ENCODE peak calls at places on chromosomes 1 and 21, in seven cellular contexts. P, R, C, K, G, L and X are unnamed samples.

GRCh38 chr1:89900791-89901708 is 80.2 kb downstream of the LRRC8D start:
- DNase-seq in P (no peak), L (no peak), G (no peak), K (no peak), C (no peak), R (no peak), X (no peak)

GRCh38 chr1:241118049-241118448 is 239.0 kb downstream of the RGS7 start:
- DNase-seq in G (no peak), C (no peak), L (no peak), K (no peak), R (no peak), P (no peak), X (no peak)

GRCh38 chr1:204578867-204579664 is 62.9 kb downstream of the MDM4 start:
- DNase-seq in L (peak; percentile 39), C (no peak), R (peak; percentile 69), K (no peak), G (peak; percentile 70), P (no peak), X (no peak)

GRCh38 chr1:222995620-222996306 is 147.3 kb downstream of the TLR5 start:
- DNase-seq in K (no peak), L (no peak), P (no peak), R (no peak), C (no peak), G (no peak), X (no peak)

GRCh38 chr21:37619464-37619974 is 252.9 kb downstream of the DYRK1A start:
- DNase-seq in G (no peak), P (no peak), R (no peak), L (no peak), C (no peak), K (no peak), X (no peak)

GRCh38 chr1:4653796-4654715 is at the start of gene AJAP1:
- DNase-seq in K (no peak), P (no peak), G (peak; percentile 88), L (no peak), R (no peak), C (no peak), X (no peak)

GRCh38 chr1:81799939-81800740 is 594 bp upstream of the ADGRL2 start:
- DNase-seq in G (peak; percentile 91), K (peak; percentile 87), C (no peak), R (peak; percentile 86), P (peak; percentile 54), L (peak; percentile 72), X (peak; percentile 82)

GRCh38 chr1:28122183-28122582 is 33.8 kb upstream of the EYA3 start:
- DNase-seq in K (no peak), P (no peak), R (peak; percentile 37), L (no peak), G (no peak), C (no peak), X (no peak)

GRCh38 chr1:99005142-99005491 is 456 bp upstream of the PLPPR5 start:
- DNase-seq in C (no peak), L (peak; percentile 58), G (peak; percentile 78), R (no peak), K (no peak), P (peak; percentile 50), X (no peak)

GRCh38 chr1:147072371-147073061 is 99.8 kb downstream of the PRKAB2 start:
- DNase-seq in K (no peak), P (peak; percentile 76), C (no peak), L (peak; percentile 57), R (no peak), G (peak; percentile 77), X (no peak)

GRCh38 chr21:35088235-35088865 is 39.2 kb upstream of the RUNX1 start:
- DNase-seq in G (no peak), L (no peak), P (no peak), K (no peak), R (no peak), C (no peak), X (no peak)

GRCh38 chr1:107394301-107394700 is 253.5 kb downstream of the NTNG1 start:
- DNase-seq in C (no peak), R (no peak), G (no peak), L (no peak), K (no peak), P (no peak), X (no peak)

GRCh38 chr1:64546018-64546417 is 76.1 kb downstream of the CACHD1 start:
- DNase-seq in K (no peak), G (no peak), C (no peak), R (peak; percentile 27), P (no peak), L (no peak), X (no peak)

GRCh38 chr21:40386981-40387380 is 460.0 kb downstream of the DSCAM start:
- DNase-seq in K (no peak), L (no peak), R (no peak), G (no peak), P (no peak), C (no peak), X (no peak)

GRCh38 chr21:40385883-40386282 is 461.1 kb downstream of the DSCAM start:
- DNase-seq in P (no peak), G (no peak), K (no peak), C (no peak), L (no peak), R (no peak), X (no peak)

GRCh38 chr21:40388046-40388445 is 458.9 kb downstream of the DSCAM start:
- DNase-seq in P (no peak), R (no peak), C (no peak), K (no peak), L (no peak), G (no peak), X (no peak)

GRCh38 chr21:40383951-40384350 is 463.0 kb downstream of the DSCAM start:
- DNase-seq in P (no peak), K (no peak), R (no peak), C (no peak), L (no peak), G (no peak), X (no peak)

DNA sequence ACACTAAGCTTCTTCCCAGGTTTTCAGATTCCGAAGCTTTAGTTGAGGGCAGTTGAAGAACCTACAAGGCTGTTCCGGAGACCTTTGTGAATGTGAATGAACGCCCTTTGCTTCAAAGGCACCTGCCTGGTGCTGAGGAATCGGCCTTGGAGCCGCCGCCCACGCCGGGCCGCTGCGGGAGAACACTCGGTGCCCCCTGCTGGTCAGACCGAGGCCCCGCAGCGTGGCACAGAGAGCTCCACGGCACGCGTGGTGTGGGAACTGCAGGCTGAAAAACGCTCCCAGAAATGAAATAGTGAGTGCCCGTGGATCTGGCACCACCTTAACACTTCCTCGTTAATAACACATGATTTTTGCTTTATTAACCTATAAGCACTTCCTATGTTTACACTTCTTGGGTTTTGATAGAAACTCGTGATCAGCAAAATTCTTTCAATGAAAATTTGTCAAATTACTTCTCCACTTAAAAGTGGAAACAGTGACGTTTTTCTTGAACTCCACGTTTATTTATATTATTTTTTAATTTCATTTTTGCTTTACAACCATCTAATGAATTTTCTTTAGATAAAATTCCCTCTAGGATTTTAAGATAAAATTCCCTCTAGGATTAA is 460.6 kb downstream of the DSCAM start:
- DNase-seq in K (no peak), R (no peak), G (peak; percentile 85), P (peak; percentile 87), L (peak; percentile 74), C (no peak), X (peak; percentile 69)
- TF ChIP-seq CTCF in K (peak; percentile 52), R (peak; percentile 47), G (peak; percentile 98), P (peak; percentile 77), L (peak; percentile 86), C (peak; percentile 51), X (peak; percentile 96)

GRCh38 chr1:203477748-203478147 is 2.1 kb downstream of the PRELP start:
- DNase-seq in K (no peak), G (no peak), L (no peak), P (no peak), R (no peak), C (no peak), X (no peak)
- TF ChIP-seq CTCF in K (no peak), G (no peak), L (no peak), P (no peak), R (no peak), C (no peak), X (no peak)

DNA sequence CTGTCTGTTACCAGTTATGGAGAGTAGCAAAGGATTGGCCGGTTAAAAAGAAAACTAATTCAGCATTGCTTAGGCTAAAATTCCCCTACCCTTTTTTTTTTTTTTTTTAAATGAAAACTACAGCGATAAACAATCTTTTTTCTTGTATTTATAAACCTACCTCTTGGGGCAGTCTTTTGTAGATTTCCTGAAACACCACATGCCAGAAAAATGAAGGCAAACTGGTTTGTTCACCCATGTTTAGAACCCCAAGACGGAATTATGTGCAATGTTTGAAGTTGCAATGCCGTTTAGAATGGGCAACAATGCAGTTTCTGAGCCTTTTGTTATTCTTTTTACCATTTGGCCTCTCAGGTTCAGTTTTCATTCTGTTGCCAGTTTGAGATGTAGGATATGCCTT is 59.1 kb downstream of the PRDM2 start:
- DNase-seq in R (no peak), P (no peak), G (no peak), L (no peak), K (no peak), C (no peak), X (no peak)
- TF ChIP-seq CTCF in R (no peak), P (no peak), G (peak; percentile 12), L (no peak), K (peak; percentile 20), C (no peak), X (peak; percentile 36)

GRCh38 chr1:52913537-52913936 is 8.0 kb downstream of the ECHDC2 start:
- DNase-seq in P (no peak), G (peak; percentile 70), K (no peak), C (no peak), R (no peak), L (peak; percentile 65), X (no peak)
- TF ChIP-seq CTCF in P (no peak), G (peak; percentile 57), K (no peak), C (no peak), R (no peak), L (no peak), X (no peak)

GRCh38 chr1:176994926-176995596 is 169.5 kb downstream of the ASTN1 start:
- DNase-seq in R (no peak), P (no peak), G (no peak), C (no peak), L (no peak), K (no peak), X (no peak)
- TF ChIP-seq CTCF in R (no peak), P (no peak), G (no peak), C (no peak), L (no peak), K (no peak), X (no peak)